ENCODE peak calls at places on chromosomes 12 and 14, in seven cellular contexts. O is pancreas; Q is BJ; W is ascending aorta; U is GM12864; V is CD4-positive, alpha-beta memory T cell; Z is effector memory CD4-positive, alpha-beta T cell. S is an unnamed sample.

GRCh38 chr12:65948320-65949008 is 124.2 kb downstream of the HMGA2 start:
- DNase-seq in W (no peak), Q (peak), Z (no peak), U (no peak), V (no peak), O (peak), S (no peak)

GRCh38 chr12:71948390-71948789 is 9.7 kb downstream of the TPH2 start:
- DNase-seq in U (no peak), O (no peak), Z (no peak), V (no peak), W (no peak), Q (no peak), S (no peak)

GRCh38 chr12:68924546-68924945 is 8.4 kb downstream of the CPM start:
- DNase-seq in Q (peak), Z (no peak), V (no peak), U (no peak), O (no peak), W (no peak), S (no peak)

GRCh38 chr12:94172973-94173372 is 24.6 kb downstream of the PLXNC1 start:
- DNase-seq in W (no peak), U (no peak), O (no peak), Q (peak), Z (no peak), V (no peak), S (no peak)

GRCh38 chr14:91303924-91304229 is 59.4 kb upstream of the GPR68 start:
- DNase-seq in W (no peak), Q (no peak), U (no peak), O (no peak), Z (no peak), V (no peak), S (no peak)

GRCh38 chr12:3803865-3804472 is 51.1 kb upstream of the CRACR2A start:
- DNase-seq in Q (no peak), O (peak), Z (peak), V (peak), U (peak), W (no peak), S (peak)

GRCh38 chr12:31325524-31325875 is 450 bp downstream of the SINHCAF start:
- DNase-seq in Q (no peak), V (no peak), U (no peak), W (no peak), O (no peak), Z (no peak), S (no peak)

GRCh38 chr12:127559349-127560040 is 707.5 kb upstream of the TMEM132C start:
- DNase-seq in W (no peak), U (no peak), V (peak), Q (peak), O (no peak), Z (peak), S (peak)

GRCh38 chr14:68459480-68460136 is 333.3 kb downstream of the ZFP36L1 start:
- DNase-seq in V (no peak), Z (no peak), O (no peak), W (no peak), Q (no peak), U (no peak), S (no peak)

GRCh38 chr14:90536092-90536491 is 139.3 kb downstream of the CALM1 start:
- DNase-seq in V (no peak), Q (no peak), W (no peak), O (no peak), U (no peak), Z (no peak), S (no peak)

GRCh38 chr14:73727181-73727580 is 13.0 kb upstream of the PNMA1 start:
- DNase-seq in W (no peak), O (no peak), V (no peak), Q (no peak), Z (no peak), U (no peak), S (no peak)

GRCh38 chr14:23242076-23242475 is 4.3 kb downstream of the RNF212B start:
- DNase-seq in U (no peak), V (no peak), Q (no peak), W (no peak), O (no peak), Z (no peak), S (no peak)

GRCh38 chr14:87467578-87467977 is 525.4 kb downstream of the GALC start:
- DNase-seq in V (no peak), Q (no peak), W (no peak), O (no peak), Z (no peak), U (no peak), S (no peak)

GRCh38 chr12:93108958-93109357 is 179.9 kb upstream of the EEA1 start:
- DNase-seq in Z (no peak), V (no peak), U (no peak), W (no peak), Q (no peak), O (no peak), S (no peak)

GRCh38 chr12:66514581-66514980 is 164.3 kb downstream of the GRIP1 start:
- DNase-seq in Z (no peak), U (no peak), O (no peak), W (no peak), Q (peak), V (no peak), S (no peak)

DNA sequence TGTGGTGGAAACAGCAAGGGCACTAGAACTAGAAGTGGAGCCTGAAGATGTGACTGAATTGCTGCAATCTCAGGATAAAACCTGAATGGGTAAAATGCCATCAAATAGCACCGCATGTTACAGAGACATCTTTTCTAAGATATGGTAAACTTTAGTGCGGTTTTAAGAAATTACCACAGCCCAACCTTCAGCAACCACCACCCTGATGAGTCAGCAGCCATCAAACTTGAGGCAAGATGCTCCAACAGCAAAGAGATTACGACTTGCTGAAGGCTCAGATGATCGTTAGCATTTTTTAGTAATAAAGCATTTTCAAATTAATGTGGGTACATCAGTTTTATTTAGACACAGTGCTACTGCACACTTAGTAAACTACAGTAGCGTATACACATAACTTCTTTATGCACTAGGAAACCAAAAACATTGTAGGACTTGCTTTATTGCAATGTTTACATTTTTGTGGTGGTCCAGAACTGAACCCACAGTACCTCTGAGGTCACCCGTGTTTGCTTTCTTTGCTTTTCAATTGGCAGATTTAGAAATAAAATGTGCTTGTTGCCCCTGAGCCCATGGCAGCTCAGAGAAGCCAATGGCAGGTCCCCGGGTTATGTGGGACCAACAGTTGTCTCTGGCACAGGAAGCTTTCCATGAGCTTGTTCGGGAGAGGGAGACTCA is 15.9 kb downstream of the GOLGA3 start:
- DNase-seq in Q (no peak), O (no peak), U (no peak), Z (no peak), V (peak), W (no peak), S (no peak)
- H3K4me3 ChIP-seq in Q (no peak), O (no peak), U (no peak), Z (no peak), V (no peak), W (no peak), S (no peak)

DNA sequence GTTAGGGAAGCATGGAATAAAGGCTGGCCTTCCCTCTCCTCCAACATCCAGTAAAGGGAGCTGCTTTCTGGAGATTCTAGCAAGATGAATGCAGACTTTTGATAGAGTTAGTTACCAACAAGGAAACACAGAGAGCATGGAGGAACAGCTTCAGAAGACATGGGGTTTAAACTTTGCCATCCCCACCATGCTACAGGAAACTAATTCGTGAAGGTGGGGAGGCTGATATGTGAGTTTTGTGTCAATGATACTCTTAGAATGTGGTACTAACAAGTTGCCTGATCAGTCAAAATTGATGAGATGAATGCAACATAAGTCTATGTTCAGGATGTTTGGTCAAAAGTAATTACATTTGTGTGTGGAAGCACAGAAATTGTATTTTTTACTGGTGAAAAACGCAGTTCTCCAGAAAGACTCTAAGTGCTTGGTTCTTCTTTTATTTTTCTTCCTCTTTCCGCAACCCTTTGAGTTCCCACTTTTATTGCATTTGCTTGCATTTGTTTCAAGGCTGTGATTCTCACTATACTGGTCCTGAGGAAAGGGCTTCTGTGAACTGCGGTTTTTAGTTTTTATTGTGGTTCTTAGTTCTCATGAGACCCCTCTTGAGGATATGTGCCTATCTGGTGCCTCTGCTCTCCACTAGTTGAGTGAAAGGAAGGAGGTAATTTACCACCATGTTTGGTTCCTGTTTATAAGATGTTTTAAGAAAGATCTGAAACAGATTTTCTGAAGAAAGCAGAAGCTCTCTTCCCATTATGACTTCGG is at the start of gene CLEC4A:
- DNase-seq in V (no peak), O (no peak), Z (no peak), U (no peak), W (no peak), Q (no peak), S (no peak)
- H3K4me3 ChIP-seq in V (no peak), O (peak), Z (no peak), U (no peak), W (no peak), Q (no peak), S (no peak)

GRCh38 chr14:105860615-105861580 is 334.5 kb downstream of the TMEM121 start:
- DNase-seq in Q (no peak), U (peak), W (peak), V (no peak), O (peak), Z (no peak), S (no peak)
- H3K4me3 ChIP-seq in Q (no peak), U (peak), W (no peak), V (no peak), O (no peak), Z (no peak), S (no peak)

GRCh38 chr14:37598085-37598972 is 2.9 kb downstream of the TTC6 start:
- DNase-seq in V (no peak), W (no peak), U (no peak), Q (no peak), Z (no peak), O (peak), S (no peak)
- H3K4me3 ChIP-seq in V (no peak), W (peak), U (no peak), Q (no peak), Z (no peak), O (peak), S (no peak)

GRCh38 chr12:29609431-29610215 is 112.1 kb upstream of the OVCH1 start:
- DNase-seq in Q (no peak), U (no peak), W (no peak), O (no peak), Z (no peak), V (no peak), S (no peak)
- H3K4me3 ChIP-seq in Q (no peak), U (no peak), W (no peak), O (no peak), Z (no peak), V (no peak), S (no peak)

GRCh38 chr12:91326043-91327027 is 143.7 kb upstream of the DCN start:
- DNase-seq in W (no peak), O (no peak), V (peak), Z (no peak), U (peak), Q (no peak), S (peak)
- H3K4me3 ChIP-seq in W (peak), O (no peak), V (no peak), Z (no peak), U (no peak), Q (no peak), S (no peak)

DNA sequence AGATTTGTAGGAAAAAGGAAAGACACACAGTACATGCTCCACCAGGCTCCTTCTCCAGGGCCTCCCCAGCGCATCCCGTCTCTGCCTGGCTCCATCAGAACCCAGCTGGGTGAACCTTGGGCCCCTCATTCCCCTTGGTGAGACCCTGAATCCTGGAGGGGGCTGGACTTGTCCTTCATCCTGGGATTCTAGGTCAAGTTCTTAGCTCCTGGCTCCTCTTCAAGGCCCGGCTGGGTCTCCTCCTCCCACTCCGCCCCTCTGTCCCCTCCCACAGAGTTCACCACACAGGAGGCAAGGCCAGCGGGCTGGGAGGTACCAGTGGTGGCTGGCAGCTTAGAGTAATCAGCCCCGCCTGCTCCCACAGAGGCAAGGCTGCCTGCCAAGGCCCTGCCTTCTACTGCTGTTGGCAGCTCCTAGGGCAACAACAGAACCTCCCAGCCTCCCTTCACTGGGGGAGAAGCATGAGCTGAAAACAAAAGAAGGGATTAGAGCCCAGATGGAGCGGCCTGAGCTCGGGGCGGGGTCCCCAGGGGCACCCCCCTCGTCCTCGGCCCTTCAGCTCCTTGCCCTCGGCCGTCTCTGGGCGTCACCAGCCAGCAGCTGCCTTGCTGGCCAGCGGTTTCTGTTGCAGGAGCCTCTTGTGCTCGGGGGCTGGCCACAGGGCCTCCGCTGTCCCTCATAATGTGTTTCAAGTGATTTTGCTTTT is 49.4 kb downstream of the PSMA6 start:
- DNase-seq in Q (peak), U (no peak), O (peak), W (peak), V (peak), Z (peak), S (peak)
- H3K4me3 ChIP-seq in Q (no peak), U (no peak), O (peak), W (peak), V (no peak), Z (no peak), S (no peak)